ENCODE peak calls at places on chromosomes 11 and 22, in eight cellular contexts. One of them, this sample, is unnamed.

GRCh38 chr11:61173456-61173855 is 12.2 kb upstream of the VPS37C start:
- DNase-seq in esophagus squamous epithelium: no peak
- DNase-seq in right atrium auricular region: no peak
- DNase-seq in HCT116: no peak
- DNase-seq in heart left ventricle: no peak
- DNase-seq in fibroblast of lung: no peak
- DNase-seq in GM23248: peak; percentile 63
- DNase-seq in body of pancreas: peak; percentile 47
- DNase-seq in this sample: peak; percentile 11

GRCh38 chr11:26442131-26442530 is 110.2 kb downstream of the ANO3 start:
- DNase-seq in body of pancreas: no peak
- DNase-seq in fibroblast of lung: peak; percentile 54
- DNase-seq in esophagus squamous epithelium: no peak
- DNase-seq in GM23248: peak; percentile 90
- DNase-seq in heart left ventricle: no peak
- DNase-seq in right atrium auricular region: no peak
- DNase-seq in HCT116: no peak
- DNase-seq in this sample: no peak

GRCh38 chr22:38973289-38974169 is 8.6 kb upstream of the APOBEC3B start:
- DNase-seq in right atrium auricular region: no peak
- DNase-seq in GM23248: peak; percentile 51
- DNase-seq in HCT116: no peak
- DNase-seq in heart left ventricle: no peak
- DNase-seq in fibroblast of lung: peak; percentile 16
- DNase-seq in esophagus squamous epithelium: no peak
- DNase-seq in body of pancreas: peak; percentile 62
- DNase-seq in this sample: peak; percentile 46

GRCh38 chr11:117822031-117822521 is 2.5 kb downstream of the FXYD2 start:
- DNase-seq in right atrium auricular region: no peak
- DNase-seq in HCT116: no peak
- DNase-seq in esophagus squamous epithelium: no peak
- DNase-seq in GM23248: peak; percentile 41
- DNase-seq in heart left ventricle: peak; percentile 46
- DNase-seq in fibroblast of lung: no peak
- DNase-seq in body of pancreas: peak; percentile 71
- DNase-seq in this sample: peak; percentile 32

GRCh38 chr11:105124756-105125155 is 14.8 kb downstream of the CARD18 start:
- DNase-seq in GM23248: no peak
- DNase-seq in HCT116: no peak
- DNase-seq in right atrium auricular region: no peak
- DNase-seq in fibroblast of lung: no peak
- DNase-seq in esophagus squamous epithelium: no peak
- DNase-seq in heart left ventricle: no peak
- DNase-seq in body of pancreas: no peak
- DNase-seq in this sample: no peak

GRCh38 chr11:34166806-34167740 is 61.6 kb downstream of the NAT10 start:
- DNase-seq in GM23248: no peak
- DNase-seq in body of pancreas: no peak
- DNase-seq in right atrium auricular region: no peak
- DNase-seq in HCT116: no peak
- DNase-seq in heart left ventricle: no peak
- DNase-seq in fibroblast of lung: no peak
- DNase-seq in esophagus squamous epithelium: no peak
- DNase-seq in this sample: no peak

GRCh38 chr22:31135706-31136105 is 4.6 kb downstream of the PLA2G3 start:
- DNase-seq in HCT116: no peak
- DNase-seq in body of pancreas: no peak
- DNase-seq in esophagus squamous epithelium: no peak
- DNase-seq in GM23248: no peak
- DNase-seq in heart left ventricle: no peak
- DNase-seq in right atrium auricular region: no peak
- DNase-seq in fibroblast of lung: no peak
- DNase-seq in this sample: no peak

GRCh38 chr22:39956932-39957664 is 3.1 kb upstream of the TMA7B start:
- DNase-seq in right atrium auricular region: no peak
- DNase-seq in HCT116: no peak
- DNase-seq in esophagus squamous epithelium: no peak
- DNase-seq in heart left ventricle: no peak
- DNase-seq in GM23248: no peak
- DNase-seq in body of pancreas: no peak
- DNase-seq in fibroblast of lung: no peak
- DNase-seq in this sample: no peak

GRCh38 chr11:3855808-3856491 is 486 bp downstream of the STIM1 start:
- DNase-seq in body of pancreas: peak; percentile 51
- DNase-seq in esophagus squamous epithelium: no peak
- DNase-seq in HCT116: no peak
- DNase-seq in heart left ventricle: no peak
- DNase-seq in GM23248: peak; percentile 61
- DNase-seq in right atrium auricular region: peak; percentile 67
- DNase-seq in fibroblast of lung: peak; percentile 21
- DNase-seq in this sample: peak; percentile 49

GRCh38 chr22:25176799-25177198 is 22.9 kb upstream of the CRYBB3 start:
- DNase-seq in HCT116: no peak
- DNase-seq in esophagus squamous epithelium: no peak
- DNase-seq in heart left ventricle: no peak
- DNase-seq in fibroblast of lung: no peak
- DNase-seq in right atrium auricular region: no peak
- DNase-seq in body of pancreas: no peak
- DNase-seq in GM23248: no peak
- DNase-seq in this sample: no peak

GRCh38 chr11:111512296-111513239 is at the start of gene BTG4:
- DNase-seq in HCT116: no peak
- DNase-seq in right atrium auricular region: no peak
- DNase-seq in GM23248: peak; percentile 78
- DNase-seq in heart left ventricle: no peak
- DNase-seq in esophagus squamous epithelium: no peak
- DNase-seq in fibroblast of lung: peak; percentile 36
- DNase-seq in body of pancreas: no peak
- DNase-seq in this sample: no peak

GRCh38 chr22:30396871-30397655 is at the start of gene SEC14L2:
- DNase-seq in body of pancreas: peak; percentile 62
- DNase-seq in right atrium auricular region: peak; percentile 73
- DNase-seq in esophagus squamous epithelium: no peak
- DNase-seq in fibroblast of lung: peak; percentile 49
- DNase-seq in heart left ventricle: peak; percentile 65
- DNase-seq in HCT116: peak; percentile 43
- DNase-seq in GM23248: peak; percentile 84
- DNase-seq in this sample: peak; percentile 63

DNA sequence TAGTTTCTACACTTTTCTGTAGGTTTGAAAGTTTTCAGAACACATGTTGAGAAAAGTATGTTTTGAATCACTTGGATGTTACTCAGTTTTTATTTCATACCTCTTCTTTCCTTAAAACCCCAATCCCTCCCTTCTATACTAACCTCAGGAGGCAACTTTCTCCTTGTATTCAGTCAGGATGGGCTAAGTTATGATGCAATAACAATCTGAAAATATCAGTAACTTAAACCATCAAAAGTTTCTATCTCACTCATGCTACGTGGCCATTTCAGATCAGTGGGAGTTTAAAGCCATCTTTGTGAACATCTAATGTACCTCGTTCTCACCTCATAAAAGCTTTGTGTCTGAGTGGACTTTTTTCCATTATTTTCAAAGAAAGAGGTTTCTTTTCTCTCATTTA is 86.2 kb downstream of the NXPE2 start:
- DNase-seq in right atrium auricular region: no peak
- DNase-seq in GM23248: no peak
- DNase-seq in fibroblast of lung: no peak
- DNase-seq in esophagus squamous epithelium: no peak
- DNase-seq in heart left ventricle: no peak
- DNase-seq in body of pancreas: no peak
- DNase-seq in HCT116: no peak
- DNase-seq in this sample: no peak
- H3K4me3 ChIP-seq in right atrium auricular region: no peak overlapping the region
- H3K4me3 ChIP-seq in GM23248: no peak overlapping the region
- H3K4me3 ChIP-seq in fibroblast of lung: no peak overlapping the region
- H3K4me3 ChIP-seq in esophagus squamous epithelium: no peak overlapping the region
- H3K4me3 ChIP-seq in heart left ventricle: no peak overlapping the region
- H3K4me3 ChIP-seq in body of pancreas: no peak overlapping the region
- H3K4me3 ChIP-seq in HCT116: no peak overlapping the region
- H3K4me3 ChIP-seq in this sample: no peak overlapping the region

GRCh38 chr22:20747223-20747622 is 26.7 kb upstream of the SERPIND1 start:
- DNase-seq in GM23248: no peak
- DNase-seq in HCT116: no peak
- DNase-seq in body of pancreas: no peak
- DNase-seq in fibroblast of lung: no peak
- DNase-seq in right atrium auricular region: no peak
- DNase-seq in esophagus squamous epithelium: no peak
- DNase-seq in heart left ventricle: no peak
- DNase-seq in this sample: no peak
- H3K36me3 ChIP-seq in GM23248: peaks cover 13% of the 10 kb centered on the region
- H3K36me3 ChIP-seq in HCT116: peaks cover 6% of the 10 kb centered on the region
- H3K36me3 ChIP-seq in body of pancreas: no peaks in the 10 kb centered on the region
- H3K36me3 ChIP-seq in fibroblast of lung: peaks cover 8% of the 10 kb centered on the region
- H3K36me3 ChIP-seq in right atrium auricular region: peaks cover 59% of the 10 kb centered on the region
- H3K36me3 ChIP-seq in esophagus squamous epithelium: peaks cover 21% of the 10 kb centered on the region
- H3K36me3 ChIP-seq in heart left ventricle: peaks cover 77% of the 10 kb centered on the region
- H3K36me3 ChIP-seq in this sample: peaks cover 7% of the 10 kb centered on the region

DNA sequence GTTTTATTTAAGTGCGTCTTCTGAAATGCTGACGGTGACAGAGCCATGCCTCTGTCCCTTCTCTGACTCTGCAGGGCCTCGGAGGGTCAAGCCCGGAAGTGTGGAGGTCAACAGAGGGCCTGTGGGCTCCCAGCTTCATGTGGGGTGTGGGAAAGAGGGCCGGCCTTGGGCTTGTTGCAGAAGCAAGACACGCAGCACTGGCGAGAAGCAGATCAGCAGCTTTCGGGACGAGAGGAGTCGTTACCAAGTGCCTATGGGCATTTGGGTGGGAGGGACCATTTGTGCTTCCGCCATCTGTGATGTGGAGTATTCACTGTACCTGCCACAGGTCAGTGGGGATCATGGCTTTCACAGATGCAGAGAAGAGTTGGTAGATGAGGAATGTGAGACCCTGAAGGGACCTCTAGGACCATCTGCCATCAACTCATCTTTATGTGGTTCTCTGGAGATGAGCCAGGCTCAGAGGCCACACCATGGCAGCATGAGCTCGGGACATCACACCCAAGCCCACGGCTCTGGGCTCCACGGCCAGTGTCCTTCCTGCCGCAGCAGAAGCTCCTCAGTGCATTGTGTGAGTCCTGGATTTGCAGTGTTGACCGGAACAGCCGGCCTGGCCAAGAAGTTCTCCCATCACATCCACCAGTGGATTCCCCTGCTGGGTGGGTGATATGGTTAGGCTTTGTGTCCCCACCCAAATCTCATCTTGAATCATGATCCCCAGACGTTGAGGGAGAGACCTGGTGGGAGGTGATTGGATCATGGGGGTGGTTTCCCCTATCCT is 590.7 kb downstream of the TBC1D22A start:
- DNase-seq in HCT116: no peak
- DNase-seq in right atrium auricular region: peak; percentile 40
- DNase-seq in GM23248: no peak
- DNase-seq in esophagus squamous epithelium: no peak
- DNase-seq in fibroblast of lung: no peak
- DNase-seq in body of pancreas: no peak
- DNase-seq in heart left ventricle: no peak
- DNase-seq in this sample: no peak
- H3K9me3 ChIP-seq in HCT116: no peaks in the 10 kb centered on the region
- H3K9me3 ChIP-seq in right atrium auricular region: no peaks in the 10 kb centered on the region
- H3K9me3 ChIP-seq in GM23248: no peaks in the 10 kb centered on the region
- H3K9me3 ChIP-seq in esophagus squamous epithelium: no peaks in the 10 kb centered on the region
- H3K9me3 ChIP-seq in fibroblast of lung: no peaks in the 10 kb centered on the region
- H3K9me3 ChIP-seq in body of pancreas: no peaks in the 10 kb centered on the region
- H3K9me3 ChIP-seq in heart left ventricle: no peaks in the 10 kb centered on the region
- H3K9me3 ChIP-seq in this sample: no peaks in the 10 kb centered on the region

DNA sequence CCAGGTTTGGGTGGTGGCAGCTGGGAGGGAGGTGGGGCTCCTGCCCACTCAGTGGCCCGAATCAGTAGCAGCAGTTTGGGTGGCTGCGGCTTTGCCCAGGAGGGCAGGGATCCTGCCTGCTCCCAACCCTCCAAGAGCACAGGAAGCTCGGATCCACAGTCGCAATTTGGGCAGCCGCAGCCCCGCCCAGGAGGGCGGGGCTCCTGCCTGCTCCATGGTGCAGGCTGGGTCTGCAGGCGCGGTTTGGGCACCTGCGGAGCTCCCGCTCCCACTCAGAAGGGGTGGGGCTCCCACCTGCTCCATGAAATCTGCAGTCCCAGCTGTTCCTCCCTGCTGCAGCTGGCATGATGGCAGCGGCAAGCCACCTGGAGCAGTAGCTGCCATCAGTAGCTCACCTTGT is 38.1 kb upstream of the CALCB start:
- DNase-seq in fibroblast of lung: no peak
- DNase-seq in HCT116: no peak
- DNase-seq in GM23248: no peak
- DNase-seq in esophagus squamous epithelium: no peak
- DNase-seq in heart left ventricle: no peak
- DNase-seq in right atrium auricular region: no peak
- DNase-seq in body of pancreas: no peak
- DNase-seq in this sample: peak; percentile 8
- H3K4me3 ChIP-seq in fibroblast of lung: no peak overlapping the region
- H3K4me3 ChIP-seq in HCT116: peak overlapping the region; percentile 6
- H3K4me3 ChIP-seq in GM23248: no peak overlapping the region
- H3K4me3 ChIP-seq in esophagus squamous epithelium: no peak overlapping the region
- H3K4me3 ChIP-seq in heart left ventricle: no peak overlapping the region
- H3K4me3 ChIP-seq in right atrium auricular region: no peak overlapping the region
- H3K4me3 ChIP-seq in body of pancreas: no peak overlapping the region
- H3K4me3 ChIP-seq in this sample: no peak overlapping the region

DNA sequence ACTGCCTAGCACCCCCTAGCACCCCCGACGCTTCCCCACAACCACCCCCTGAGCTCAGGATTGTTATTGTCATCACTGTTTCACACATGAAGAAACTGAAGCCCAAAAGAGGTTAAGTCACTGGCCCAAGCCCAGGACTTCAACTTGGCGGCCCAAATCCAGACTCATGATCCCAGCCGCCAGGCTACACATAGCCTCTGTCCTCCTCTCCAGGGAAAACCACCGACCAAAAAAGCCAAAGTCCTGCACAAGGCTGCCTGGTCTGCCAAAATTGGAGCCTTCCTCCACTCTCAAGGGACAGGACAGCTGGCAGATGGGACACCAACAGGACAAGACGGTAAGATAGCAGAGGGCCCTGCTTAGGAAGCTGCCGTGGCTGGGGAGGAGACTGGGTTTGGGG is 10.8 kb downstream of the L3MBTL2 start:
- DNase-seq in fibroblast of lung: no peak
- DNase-seq in right atrium auricular region: no peak
- DNase-seq in HCT116: no peak
- DNase-seq in heart left ventricle: no peak
- DNase-seq in body of pancreas: no peak
- DNase-seq in esophagus squamous epithelium: no peak
- DNase-seq in GM23248: no peak
- DNase-seq in this sample: no peak
- H3K36me3 ChIP-seq in fibroblast of lung: peaks cover 5% of the 10 kb centered on the region
- H3K36me3 ChIP-seq in right atrium auricular region: peaks cover 42% of the 10 kb centered on the region
- H3K36me3 ChIP-seq in HCT116: peaks cover 13% of the 10 kb centered on the region
- H3K36me3 ChIP-seq in heart left ventricle: peaks cover 35% of the 10 kb centered on the region
- H3K36me3 ChIP-seq in body of pancreas: no peaks in the 10 kb centered on the region
- H3K36me3 ChIP-seq in esophagus squamous epithelium: peaks cover 6% of the 10 kb centered on the region
- H3K36me3 ChIP-seq in GM23248: peaks cover 9% of the 10 kb centered on the region
- H3K36me3 ChIP-seq in this sample: peaks cover 22% of the 10 kb centered on the region